ENCODE peak calls at places on chromosomes 1 and 21, in four cellular contexts. D is HCT116, B is K562, L is HepG2. Y is an unnamed sample.

GRCh38 chr1:198179556-198179981 is 22.8 kb downstream of the NEK7 start:
- DNase-seq in B (no peak), L (no peak), D (no peak), Y (no peak)

GRCh38 chr21:25515484-25516405 is 91.5 kb downstream of the MRPL39 start:
- DNase-seq in L (no peak), D (no peak), B (no peak), Y (no peak)

GRCh38 chr1:166165661-166166399 is 971 bp downstream of the FAM78B start:
- DNase-seq in L (no peak), D (no peak), B (no peak), Y (no peak)

GRCh38 chr21:35861656-35862055 is 198.7 kb downstream of the SETD4 start:
- DNase-seq in B (no peak), L (no peak), D (no peak), Y (no peak)

GRCh38 chr1:214044438-214045214 is 56.9 kb downstream of the PROX1 start:
- DNase-seq in D (no peak), L (peak), B (no peak), Y (no peak)

GRCh38 chr1:111204923-111205723 is 4.7 kb upstream of the DENND2D start:
- DNase-seq in B (no peak), L (no peak), D (no peak), Y (no peak)

GRCh38 chr1:32372149-32372756 is 9.9 kb downstream of the TSSK3 start:
- DNase-seq in L (no peak), B (peak), D (no peak), Y (no peak)

GRCh38 chr1:234490789-234491479 is 12.0 kb upstream of the TARBP1 start:
- DNase-seq in B (peak), D (no peak), L (no peak), Y (no peak)

GRCh38 chr21:42237577-42237976 is 18.6 kb downstream of the ABCG1 start:
- DNase-seq in L (no peak), B (no peak), D (no peak), Y (no peak)

GRCh38 chr1:10679521-10680220 is 116.8 kb downstream of the CASZ1 start:
- DNase-seq in B (peak), D (peak), L (peak), Y (peak)

GRCh38 chr21:10272216-10272615 is 249.2 kb upstream of the TPTE start:
- DNase-seq in D (no peak), B (no peak), L (peak), Y (no peak)

GRCh38 chr1:94122201-94122970 is 1.4 kb upstream of the ABCA4 start:
- DNase-seq in D (no peak), L (no peak), B (no peak), Y (no peak)

GRCh38 chr1:79235221-79236002 is 228.9 kb upstream of the ADGRL4 start:
- DNase-seq in L (no peak), B (no peak), D (no peak), Y (no peak)

GRCh38 chr1:179079113-179079761 is 2.6 kb upstream of the TOR3A start:
- DNase-seq in L (peak), B (peak), D (peak), Y (peak)

GRCh38 chr1:241569848-241570247 is 37.7 kb downstream of the KMO start:
- DNase-seq in L (no peak), B (no peak), D (no peak), Y (no peak)

GRCh38 chr21:38475519-38475918 is 22.8 kb downstream of the ERG start:
- DNase-seq in B (no peak), L (no peak), D (no peak), Y (no peak)

GRCh38 chr1:99814373-99814900 is 35.7 kb upstream of the AGL start:
- DNase-seq in D (no peak), L (peak), B (no peak), Y (peak)

GRCh38 chr1:244214009-244214967 is 163.2 kb downstream of the ZBTB18 start:
- DNase-seq in L (peak), B (no peak), D (peak), Y (peak)

GRCh38 chr1:67664048-67664447 is 21.0 kb upstream of the GADD45A start:
- DNase-seq in B (no peak), L (peak), D (no peak), Y (no peak)

GRCh38 chr1:209046935-209047334 is 536.6 kb upstream of the CAMK1G start:
- DNase-seq in L (no peak), B (no peak), D (no peak), Y (no peak)

GRCh38 chr1:56448937-56449336 is 130.4 kb downstream of the PLPP3 start:
- DNase-seq in L (peak), D (no peak), B (no peak), Y (no peak)

GRCh38 chr1:242784807-242785206 is 260.3 kb upstream of the PLD5 start:
- DNase-seq in D (no peak), B (no peak), L (no peak), Y (no peak)

GRCh38 chr21:37437376-37438080 is 71.0 kb downstream of the DYRK1A start:
- DNase-seq in L (no peak), D (no peak), B (no peak), Y (no peak)

DNA sequence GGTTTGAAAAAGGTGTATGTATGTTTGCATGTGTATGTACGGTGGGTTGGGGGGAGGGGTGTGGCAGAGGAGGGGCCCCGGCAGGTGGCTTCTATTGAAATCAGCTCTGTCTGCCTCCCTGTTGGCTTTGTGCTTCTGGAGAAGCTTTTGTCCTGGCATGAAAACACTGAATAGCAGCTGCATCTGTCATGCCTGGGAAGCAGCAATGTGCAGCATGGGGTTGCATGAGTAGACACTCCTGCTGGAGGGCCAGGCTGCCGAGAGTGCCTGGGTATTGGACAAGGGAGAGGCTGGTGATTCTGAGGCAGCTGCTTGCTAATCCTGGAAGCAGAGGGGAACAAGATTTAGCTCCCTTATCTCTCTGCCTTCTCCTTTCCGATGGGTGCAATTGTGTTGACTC is 20.5 kb downstream of the MAPKAPK2 start:
- DNase-seq in B (no peak), L (no peak), D (no peak), Y (no peak)
- TF ChIP-seq JUND in B (no peak), L (no peak), D (no peak), Y (no peak)

GRCh38 chr1:109529895-109530456 is 9.7 kb upstream of the GPR61 start:
- DNase-seq in D (no peak), L (no peak), B (no peak), Y (no peak)

GRCh38 chr1:109531205-109531779 is 8.4 kb upstream of the GPR61 start:
- DNase-seq in L (no peak), D (no peak), B (no peak), Y (no peak)

GRCh38 chr1:109532365-109533136 is 7.1 kb upstream of the GPR61 start:
- DNase-seq in B (peak), L (peak), D (peak), Y (peak)

GRCh38 chr1:109531826-109532364 is 7.8 kb upstream of the GPR61 start:
- DNase-seq in L (no peak), D (no peak), B (no peak), Y (no peak)

GRCh38 chr1:109530457-109531204 is 9.0 kb upstream of the GPR61 start:
- DNase-seq in D (no peak), L (no peak), B (no peak), Y (no peak)
- TF ChIP-seq JUND in D (no peak), L (no peak), B (no peak), Y (no peak)

GRCh38 chr1:19704247-19705113 is 39.8 kb downstream of the HTR6 start:
- DNase-seq in B (peak), L (peak), D (peak), Y (peak)
- TF ChIP-seq JUND in B (no peak), L (no peak), D (no peak), Y (no peak)

DNA sequence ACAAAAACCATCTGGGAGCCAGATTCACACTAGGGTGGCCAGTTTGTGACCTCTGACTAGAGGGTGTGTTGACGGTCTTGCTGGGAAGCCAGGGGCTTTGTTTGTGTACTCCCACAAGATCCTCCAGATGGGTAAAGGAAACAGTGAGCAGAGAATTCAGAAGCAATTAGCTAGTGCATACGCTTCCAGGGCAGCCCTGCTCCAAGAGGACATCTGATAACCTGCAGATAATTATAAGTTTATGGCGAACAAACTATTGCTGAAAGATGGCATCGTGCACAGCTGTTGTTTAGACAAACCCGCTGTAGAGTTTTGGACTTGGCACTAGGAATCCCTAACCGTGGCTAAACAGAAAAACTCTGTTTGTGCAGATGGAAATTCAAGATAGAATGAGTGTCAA is 326.4 kb downstream of the TGFB2 start:
- DNase-seq in L (no peak), D (no peak), B (no peak), Y (no peak)
- TF ChIP-seq JUND in L (no peak), D (no peak), B (no peak), Y (peak)

GRCh38 chr1:101592861-101593260 is 356.0 kb downstream of the S1PR1 start:
- DNase-seq in B (no peak), L (no peak), D (no peak), Y (no peak)

GRCh38 chr1:101587749-101588148 is 350.9 kb downstream of the S1PR1 start:
- DNase-seq in L (peak), D (no peak), B (no peak), Y (no peak)

GRCh38 chr1:101588677-101589076 is 351.9 kb downstream of the S1PR1 start:
- DNase-seq in B (no peak), D (no peak), L (no peak), Y (no peak)
- TF ChIP-seq JUND in B (no peak), D (no peak), L (no peak), Y (no peak)

DNA sequence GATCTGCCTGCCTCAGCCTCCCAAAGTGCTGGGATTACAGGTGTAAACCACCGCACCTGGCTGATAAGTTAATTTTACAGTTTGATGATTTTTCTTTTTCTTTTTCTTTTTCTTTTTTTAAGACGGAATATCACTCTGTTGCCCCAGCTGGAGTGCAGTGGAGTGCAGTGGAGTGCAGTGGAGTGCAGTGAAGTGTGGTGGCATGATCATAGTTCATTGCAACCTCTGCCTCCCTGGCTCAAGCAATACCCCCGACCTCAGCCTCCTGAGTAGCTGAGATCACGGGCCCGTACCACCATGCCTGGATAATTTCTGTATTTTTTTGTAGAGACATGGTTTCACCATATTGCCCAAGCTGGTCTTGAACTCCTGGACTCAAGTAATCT is 84.4 kb upstream of the CXADR start:
- DNase-seq in B (no peak), L (no peak), D (no peak), Y (no peak)
- TF ChIP-seq JUND in B (no peak), L (no peak), D (no peak), Y (no peak)

DNA sequence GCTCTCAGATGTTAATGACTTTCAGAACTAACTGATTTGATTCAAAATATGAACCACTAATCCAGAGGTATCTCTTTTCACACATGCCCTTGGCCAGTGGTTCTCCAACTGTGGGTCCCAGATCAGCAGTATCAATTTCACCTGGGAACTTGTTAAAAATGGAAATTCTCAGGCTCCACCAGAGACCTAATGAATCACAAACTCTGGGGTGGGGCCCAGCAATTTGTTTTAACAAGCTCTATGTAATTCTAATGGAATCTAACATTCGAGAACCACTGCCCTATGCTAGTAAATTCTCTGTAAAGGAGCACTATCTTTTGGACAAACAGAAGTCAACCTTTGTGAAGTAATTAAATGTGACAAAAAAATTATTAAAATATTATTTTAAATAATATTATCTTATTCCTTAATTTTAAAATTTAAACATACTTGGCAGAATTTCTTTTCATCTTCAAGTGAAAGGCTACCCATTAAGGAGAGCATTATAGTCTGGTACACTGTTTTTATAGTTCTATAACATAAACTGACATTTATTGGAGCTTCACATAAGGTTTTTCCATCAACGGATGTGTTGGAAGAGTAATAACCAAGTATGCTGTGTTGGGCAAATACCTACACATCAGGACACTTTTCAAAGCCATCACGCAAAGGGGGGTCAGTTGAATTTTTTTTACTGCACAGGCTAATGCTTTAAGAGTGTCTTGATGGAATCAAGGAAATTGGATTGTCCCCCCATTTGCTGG is 130.4 kb downstream of the LHX4 start:
- DNase-seq in L (no peak), D (no peak), B (no peak), Y (no peak)
- TF ChIP-seq JUND in L (no peak), D (no peak), B (no peak), Y (no peak)

GRCh38 chr1:43585596-43585995 is 54.9 kb downstream of the PTPRF start:
- DNase-seq in D (no peak), B (no peak), L (no peak), Y (no peak)
- TF ChIP-seq JUND in D (no peak), B (no peak), L (no peak), Y (no peak)

DNA sequence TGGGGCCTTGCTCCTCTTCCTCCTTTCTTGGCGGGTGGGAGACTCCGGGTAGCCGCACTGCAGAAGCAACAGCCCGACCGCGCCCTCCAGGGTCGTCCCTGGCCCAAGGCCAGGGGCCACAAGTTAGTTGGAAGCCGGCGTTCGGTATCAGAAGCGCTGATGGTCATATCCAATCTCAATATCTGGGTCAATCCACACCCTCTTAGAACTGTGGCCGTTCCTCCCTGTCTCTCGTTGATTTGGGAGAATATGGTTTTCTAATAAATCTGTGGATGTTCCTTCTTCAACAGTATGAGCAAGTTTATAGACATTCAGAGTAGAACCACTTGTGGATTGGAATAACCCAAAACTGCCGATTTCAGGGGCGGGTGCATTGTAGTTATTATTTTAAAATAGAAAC is 2.5 kb downstream of the OLIG2 start:
- DNase-seq in B (no peak), L (no peak), D (no peak), Y (no peak)
- TF ChIP-seq JUND in B (no peak), L (no peak), D (no peak), Y (no peak)

Y was measured in T47D.